ENCODE peak calls at places on chromosome 20, in seven cellular contexts. G is mucosa of descending colon; W is HFF-Myc; J is ascending aorta; D is GM10248; X is activated CD4-positive, alpha-beta T cell treated with anti-CD3 and anti-CD28 coated beads, Interleukin-2, amount 10 ng/mL, durations not matched to agents 7 days and 5 days; K is iris pigment epithelial cell. L is an unnamed sample.

GRCh38 chr20:23995905-23996666 is 7.5 kb upstream of the GGTLC1 start:
- DNase-seq in G (no peak), W (no peak), J (no peak), D (peak), X (peak), K (peak), L (peak)

GRCh38 chr20:14986656-14987055 is 649.2 kb upstream of the FLRT3 start:
- DNase-seq in G (no peak), W (no peak), J (no peak), D (no peak), X (no peak), K (no peak), L (no peak)

GRCh38 chr20:46031701-46032254 is 2.8 kb downstream of the SLC12A5 start:
- DNase-seq in G (no peak), W (no peak), J (no peak), D (no peak), X (no peak), K (no peak), L (no peak)

GRCh38 chr20:18052856-18053255 is 4.9 kb downstream of the OVOL2 start:
- DNase-seq in G (no peak), W (no peak), J (no peak), D (no peak), X (no peak), K (no peak), L (no peak)

GRCh38 chr20:48635791-48636267 is 192.0 kb downstream of the PREX1 start:
- DNase-seq in G (no peak), W (no peak), J (no peak), D (peak), X (peak), K (peak), L (peak)

GRCh38 chr20:58981564-58982364 is 708 bp downstream of the NELFCD start:
- DNase-seq in G (no peak), W (no peak), J (no peak), D (no peak), X (no peak), K (no peak), L (peak)

GRCh38 chr20:53866787-53867740 is 203.3 kb downstream of the BCAS1 start:
- DNase-seq in G (no peak), W (no peak), J (no peak), D (no peak), X (no peak), K (peak), L (no peak)

GRCh38 chr20:57838670-57839142 is 128.9 kb upstream of the PMEPA1 start:
- DNase-seq in G (no peak), W (peak), J (no peak), D (no peak), X (no peak), K (no peak), L (no peak)

GRCh38 chr20:51458751-51459439 is 83.6 kb downstream of the NFATC2 start:
- DNase-seq in G (no peak), W (no peak), J (no peak), D (no peak), X (no peak), K (no peak), L (no peak)

GRCh38 chr20:51431321-51431720 is 111.2 kb downstream of the NFATC2 start:
- DNase-seq in G (no peak), W (no peak), J (no peak), D (no peak), X (peak), K (no peak), L (peak)

GRCh38 chr20:37538003-37538402 is 10.3 kb upstream of the BLCAP start:
- DNase-seq in G (no peak), W (no peak), J (no peak), D (no peak), X (no peak), K (peak), L (no peak)

GRCh38 chr20:37394543-37395410 is 48.8 kb downstream of the SRC start:
- DNase-seq in G (peak), W (no peak), J (no peak), D (no peak), X (no peak), K (no peak), L (no peak)

GRCh38 chr20:35820715-35821114 is 48.9 kb downstream of the PHF20 start:
- DNase-seq in G (no peak), W (no peak), J (no peak), D (no peak), X (no peak), K (peak), L (no peak)

GRCh38 chr20:823326-823902 is 10.1 kb upstream of the FAM110A start:
- DNase-seq in G (no peak), W (no peak), J (no peak), D (no peak), X (no peak), K (no peak), L (no peak)

GRCh38 chr20:45772693-45773092 is 19.0 kb downstream of the WFDC3 start:
- DNase-seq in G (no peak), W (no peak), J (no peak), D (no peak), X (no peak), K (no peak), L (no peak)

GRCh38 chr20:50514750-50515149 is 4.6 kb downstream of the PTPN1 start:
- DNase-seq in G (no peak), W (no peak), J (no peak), D (no peak), X (no peak), K (no peak), L (no peak)

GRCh38 chr20:54267510-54268003 is 59.7 kb downstream of the PFDN4 start:
- DNase-seq in G (no peak), W (no peak), J (no peak), D (no peak), X (no peak), K (peak), L (no peak)

GRCh38 chr20:24657211-24657610 is 187.8 kb downstream of the SYNDIG1 start:
- DNase-seq in G (no peak), W (no peak), J (no peak), D (no peak), X (no peak), K (peak), L (no peak)

GRCh38 chr20:58833921-58834320 is 16.8 kb downstream of the GNAS-AS1 start:
- DNase-seq in G (no peak), W (no peak), J (no peak), D (no peak), X (no peak), K (peak), L (no peak)

GRCh38 chr20:34996243-34996984 is 40.7 kb downstream of the MYH7B start:
- DNase-seq in G (peak), W (no peak), J (no peak), D (no peak), X (no peak), K (no peak), L (no peak)

GRCh38 chr20:8646716-8647115 is 422.2 kb upstream of the PLCB4 start:
- DNase-seq in G (no peak), W (peak), J (no peak), D (no peak), X (no peak), K (peak), L (no peak)

GRCh38 chr20:53567379-53567778 is 26.3 kb downstream of the ZNF217 start:
- DNase-seq in G (no peak), W (no peak), J (no peak), D (no peak), X (no peak), K (no peak), L (no peak)

GRCh38 chr20:44066645-44067606 is 120.1 kb downstream of the JPH2 start:
- DNase-seq in G (no peak), W (no peak), J (no peak), D (peak), X (no peak), K (no peak), L (no peak)

GRCh38 chr20:50572922-50573777 is 63.0 kb downstream of the PTPN1 start:
- DNase-seq in G (no peak), W (no peak), J (peak), D (no peak), X (no peak), K (peak), L (no peak)

GRCh38 chr20:42530855-42531674 is 658.6 kb downstream of the PTPRT start:
- DNase-seq in G (no peak), W (no peak), J (no peak), D (peak), X (no peak), K (peak), L (no peak)

GRCh38 chr20:61991476-61991875 is 74.2 kb downstream of the TAF4 start:
- DNase-seq in G (no peak), W (no peak), J (no peak), D (no peak), X (no peak), K (no peak), L (no peak)